ENCODE peak calls at places on chromosomes 7 and 10, in seven cellular contexts. D is H9, R is neuronal stem cell, N is mesendoderm, G is H1, M is trophoblast cell, B is mesenchymal stem cell. U is an unnamed sample.

GRCh38 chr7:33832326-33832725 is 73.0 kb upstream of the BMPER start:
- DNase-seq in B (no peak), D (no peak), G (no peak), M (no peak), R (no peak), N (no peak), U (no peak)

GRCh38 chr10:50991496-50992355 is 82.6 kb upstream of the PRKG1 start:
- DNase-seq in N (peak; percentile 44), B (peak; percentile 81), R (no peak), G (peak; percentile 57), M (no peak), D (peak; percentile 43), U (peak; percentile 67)

GRCh38 chr7:5334671-5335070 is 51.9 kb downstream of the SLC29A4 start:
- DNase-seq in D (no peak), R (no peak), N (no peak), G (no peak), B (no peak), M (no peak), U (no peak)

GRCh38 chr10:30115391-30116253 is 56.2 kb upstream of the JCAD start:
- DNase-seq in M (no peak), D (no peak), R (no peak), G (no peak), N (no peak), B (no peak), U (peak; percentile 23)

GRCh38 chr10:19194866-19195265 is 146.3 kb downstream of the MALRD1 start:
- DNase-seq in D (no peak), G (no peak), N (no peak), B (no peak), R (no peak), M (peak; percentile 11), U (no peak)

GRCh38 chr10:13271552-13272163 is 28.2 kb downstream of the PHYH start:
- DNase-seq in N (peak; percentile 90), B (peak; percentile 4), D (peak; percentile 92), G (peak; percentile 91), R (no peak), M (no peak), U (peak; percentile 22)

GRCh38 chr7:28296571-28297483 is 115.5 kb upstream of the CREB5 start:
- DNase-seq in D (peak; percentile 68), N (peak; percentile 82), G (peak; percentile 80), R (peak; percentile 20), B (peak; percentile 22), M (peak; percentile 73), U (peak; percentile 56)

GRCh38 chr10:33190406-33190805 is 144.1 kb downstream of the NRP1 start:
- DNase-seq in D (no peak), M (no peak), N (no peak), R (no peak), B (no peak), G (no peak), U (no peak)

GRCh38 chr10:46091080-46091833 is 45.2 kb upstream of the MSMB start:
- DNase-seq in G (no peak), R (no peak), N (no peak), B (no peak), D (no peak), M (no peak), U (no peak)

GRCh38 chr10:132263866-132264265 is 43.9 kb downstream of the STK32C start:
- DNase-seq in D (no peak), R (no peak), M (no peak), G (no peak), N (no peak), B (no peak), U (no peak)

GRCh38 chr7:1809070-1809469 is 139.0 kb downstream of the ELFN1 start:
- DNase-seq in R (no peak), D (no peak), G (no peak), M (no peak), B (no peak), N (no peak), U (no peak)

GRCh38 chr10:131178956-131179355 is 132.6 kb downstream of the TCERG1L start:
- DNase-seq in D (no peak), B (no peak), G (peak; percentile 42), R (no peak), M (no peak), N (no peak), U (no peak)

GRCh38 chr10:18650618-18651017 is 769 bp downstream of the NSUN6 start:
- DNase-seq in G (no peak), B (no peak), N (no peak), M (peak; percentile 17), R (no peak), D (no peak), U (no peak)

GRCh38 chr7:28348631-28349030 is 63.7 kb upstream of the CREB5 start:
- DNase-seq in G (no peak), D (no peak), N (no peak), R (no peak), B (no peak), M (no peak), U (no peak)

GRCh38 chr10:124599588-124600050 is 138.0 kb downstream of the LHPP start:
- DNase-seq in R (no peak), M (no peak), D (no peak), N (no peak), G (no peak), B (no peak), U (no peak)

GRCh38 chr10:124601431-124602120 is 140.0 kb downstream of the LHPP start:
- DNase-seq in D (no peak), M (no peak), G (no peak), N (no peak), R (no peak), B (no peak), U (no peak)

GRCh38 chr10:124600051-124600880 is 138.6 kb downstream of the LHPP start:
- DNase-seq in N (no peak), D (no peak), M (no peak), G (no peak), R (no peak), B (no peak), U (no peak)

GRCh38 chr10:124602121-124602561 is 140.5 kb downstream of the LHPP start:
- DNase-seq in N (no peak), G (no peak), M (no peak), B (no peak), D (no peak), R (no peak), U (no peak)

GRCh38 chr10:124601016-124601415 is 139.4 kb downstream of the LHPP start:
- DNase-seq in G (no peak), M (no peak), R (no peak), N (no peak), B (no peak), D (no peak), U (no peak)
- H3K79me1 ChIP-seq in G (peaks cover 2% of the 10 kb centered on the region), M (no peaks in the 10 kb centered on the region), R (peaks cover 4% of the 10 kb centered on the region), N (no peaks in the 10 kb centered on the region), B (no peaks in the 10 kb centered on the region), D (no peaks in the 10 kb centered on the region), U (no peaks in the 10 kb centered on the region)

DNA sequence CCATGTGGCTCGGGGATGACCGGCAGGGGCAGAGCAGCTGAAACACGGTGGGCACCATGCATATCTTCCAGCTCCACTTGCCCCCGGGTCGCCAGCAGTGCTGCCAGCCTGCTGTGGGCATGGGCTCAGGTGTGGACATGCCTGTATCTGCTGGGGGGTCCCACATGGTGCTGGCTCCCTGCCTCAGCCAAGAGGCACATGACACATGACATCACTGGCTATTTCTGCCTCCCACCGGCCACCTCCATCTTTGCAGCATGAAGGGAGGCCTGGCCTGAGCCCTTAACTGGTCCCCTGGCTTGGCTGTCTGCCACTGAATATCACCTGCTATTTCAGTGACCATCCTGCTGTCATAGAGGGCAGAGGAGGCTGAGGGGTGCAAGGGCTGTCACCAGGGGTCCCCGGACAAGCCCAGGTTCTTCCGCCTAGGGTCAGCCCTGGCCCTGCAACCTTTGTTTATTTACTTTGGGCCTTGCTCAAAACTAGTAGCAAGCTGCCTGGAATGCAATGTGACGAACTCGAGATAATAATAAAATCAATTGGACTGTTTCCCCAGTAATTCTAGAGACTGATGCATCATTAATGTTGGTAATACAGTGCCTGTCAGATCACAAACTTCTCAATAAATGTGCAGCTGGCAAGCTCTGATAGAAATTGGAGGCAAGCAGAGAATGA is 28.4 kb downstream of the ZMIZ1 start:
- DNase-seq in R (no peak), N (no peak), D (no peak), M (no peak), B (no peak), G (no peak), U (peak; percentile 74)
- H3K4me1 ChIP-seq in R (peaks cover 13% of the 10 kb centered on the region), N (peaks cover 27% of the 10 kb centered on the region), D (peaks cover 8% of the 10 kb centered on the region), M (peaks cover 21% of the 10 kb centered on the region), B (peaks cover 65% of the 10 kb centered on the region), G (peaks cover 19% of the 10 kb centered on the region), U (peaks cover 73% of the 10 kb centered on the region)

GRCh38 chr10:103620357-103620749 is 126.8 kb downstream of the NEURL1 start:
- DNase-seq in R (no peak), N (no peak), G (no peak), D (no peak), B (no peak), M (no peak), U (no peak)

GRCh38 chr10:103619424-103620356 is 126.2 kb downstream of the NEURL1 start:
- DNase-seq in B (no peak), R (no peak), N (no peak), G (no peak), D (no peak), M (no peak), U (no peak)

GRCh38 chr10:103618027-103618385 is 124.5 kb downstream of the NEURL1 start:
- DNase-seq in B (no peak), R (no peak), M (no peak), D (no peak), N (no peak), G (no peak), U (no peak)

GRCh38 chr10:103617362-103618026 is 124.0 kb downstream of the NEURL1 start:
- DNase-seq in N (no peak), D (no peak), G (no peak), M (no peak), B (no peak), R (no peak), U (no peak)

GRCh38 chr10:103618575-103619423 is 125.3 kb downstream of the NEURL1 start:
- DNase-seq in M (no peak), R (no peak), B (no peak), G (no peak), N (no peak), D (no peak), U (no peak)
- H3K79me1 ChIP-seq in M (no peaks in the 10 kb centered on the region), R (no peaks in the 10 kb centered on the region), B (no peaks in the 10 kb centered on the region), G (no peaks in the 10 kb centered on the region), N (no peaks in the 10 kb centered on the region), D (no peaks in the 10 kb centered on the region), U (peaks cover 41% of the 10 kb centered on the region)

DNA sequence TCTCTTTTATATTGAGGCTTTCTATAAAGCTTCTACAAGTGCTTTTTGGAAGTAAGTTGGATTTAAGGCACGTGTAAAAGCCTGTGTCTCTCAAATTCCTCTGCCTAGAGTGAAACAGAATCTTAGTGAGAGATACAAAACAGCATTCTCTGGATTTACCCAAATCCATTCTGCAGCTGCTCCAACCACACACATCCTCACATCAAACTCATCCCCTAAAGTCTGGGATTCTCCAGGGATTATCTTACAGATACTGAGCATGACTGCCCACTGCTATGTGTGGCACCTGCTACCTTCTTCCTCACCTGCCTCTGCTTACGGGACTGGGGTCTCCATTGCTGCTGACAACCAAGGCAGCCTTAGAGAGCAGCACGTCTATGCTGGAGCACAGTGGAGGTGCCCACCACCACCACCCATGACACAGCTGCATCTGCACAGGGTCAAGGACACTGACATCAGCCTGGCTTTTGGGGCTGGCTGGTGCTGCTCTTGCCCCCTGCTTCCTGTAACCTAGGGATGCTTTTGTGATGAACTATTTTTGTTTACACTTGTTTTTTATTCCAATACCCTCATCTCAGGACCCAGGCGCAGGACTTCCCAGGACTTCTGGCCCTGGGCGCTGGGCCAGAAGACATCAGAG is 139.2 kb upstream of the NAMPT start:
- DNase-seq in B (no peak), M (no peak), R (no peak), D (no peak), N (no peak), G (no peak), U (no peak)
- H3K4me1 ChIP-seq in B (peaks cover 13% of the 10 kb centered on the region), M (no peaks in the 10 kb centered on the region), R (no peaks in the 10 kb centered on the region), D (no peaks in the 10 kb centered on the region), N (no peaks in the 10 kb centered on the region), G (peaks cover 5% of the 10 kb centered on the region), U (peaks cover 24% of the 10 kb centered on the region)

GRCh38 chr7:41900532-41900931 is 197.6 kb upstream of the INHBA start:
- DNase-seq in M (no peak), G (no peak), B (no peak), N (peak; percentile 34), R (no peak), D (no peak), U (no peak)
- H3K79me1 ChIP-seq in M (no peaks in the 10 kb centered on the region), G (no peaks in the 10 kb centered on the region), B (no peaks in the 10 kb centered on the region), N (no peaks in the 10 kb centered on the region), R (no peaks in the 10 kb centered on the region), D (no peaks in the 10 kb centered on the region), U (no peaks in the 10 kb centered on the region)